ENCODE peak calls at places on chromosomes 12 and 14, in seven cellular contexts. O is H54; X is activated CD8-positive, alpha-beta memory T cell treated with anti-CD3 and anti-CD28 coated beads, Interleukin-2, amount 50 U/mL, for 4 hours; K is anterior cingulate cortex; F is activated effector memory CD4-positive, alpha-beta T cell treated with Interleukin-2 at 50 U/mL for 16 hours; C is stimulated activated CD4-positive, alpha-beta T cell treated with anti-CD3 and anti-CD28 coated beads, Interleukin-15, amount 100 ng/mL, for 1 hour; V is activated T-cell treated with anti-CD3 and anti-CD28 coated beads, Interleukin-2, amount 50 U/mL, for 1 hour. M is an unnamed sample.

GRCh38 chr12:2844786-2845185 is 10.0 kb upstream of the NRIP2 start:
- DNase-seq in F (no peak), X (no peak), C (no peak), K (no peak), V (no peak), O (no peak), M (no peak)

GRCh38 chr12:50200507-50201273 is 33.5 kb upstream of the CERS5 start:
- DNase-seq in K (no peak), F (no peak), C (no peak), V (no peak), O (no peak), X (no peak), M (no peak)

GRCh38 chr14:85308531-85309300 is 221.2 kb upstream of the FLRT2 start:
- DNase-seq in F (no peak), K (no peak), C (no peak), O (no peak), X (no peak), V (no peak), M (no peak)

GRCh38 chr14:42023452-42023851 is 416.8 kb downstream of the LRFN5 start:
- DNase-seq in C (no peak), K (no peak), V (no peak), O (no peak), F (no peak), X (no peak), M (no peak)

GRCh38 chr12:119071638-119072231 is 90.4 kb downstream of the SRRM4 start:
- DNase-seq in X (no peak), C (no peak), K (no peak), V (no peak), F (no peak), O (no peak), M (no peak)

GRCh38 chr14:31933716-31934115 is 143.4 kb upstream of the ARHGAP5 start:
- DNase-seq in K (no peak), F (no peak), C (no peak), V (no peak), O (no peak), X (no peak), M (no peak)

GRCh38 chr12:22802883-22803640 is 178.1 kb downstream of the ETNK1 start:
- DNase-seq in C (no peak), O (no peak), K (no peak), V (no peak), X (no peak), F (no peak), M (no peak)

GRCh38 chr12:31962076-31962475 is 2.9 kb downstream of the RESF1 start:
- DNase-seq in V (no peak), K (no peak), F (no peak), C (no peak), O (no peak), X (no peak), M (no peak)

GRCh38 chr14:49970474-49971147 is 77.7 kb downstream of the ARF6 start:
- DNase-seq in O (no peak), F (no peak), C (no peak), V (no peak), K (no peak), X (no peak), M (no peak)

GRCh38 chr12:34394211-34395055 is 372.1 kb downstream of the ALG10 start:
- DNase-seq in F (no peak), V (no peak), X (peak; percentile 3), O (no peak), K (no peak), C (no peak), M (peak; percentile 8)

GRCh38 chr14:50007123-50007903 is 109.1 kb downstream of the VCPKMT start:
- DNase-seq in X (no peak), F (no peak), K (no peak), C (no peak), V (no peak), O (no peak), M (no peak)

GRCh38 chr12:133057446-133057845 is 20.1 kb downstream of the ZNF84 start:
- DNase-seq in C (no peak), X (no peak), K (no peak), O (no peak), F (no peak), V (no peak), M (no peak)

GRCh38 chr14:99183716-99184115 is 88.3 kb downstream of the BCL11B start:
- DNase-seq in O (no peak), V (peak; percentile 24), X (peak; percentile 14), C (no peak), K (no peak), F (no peak), M (no peak)

M was measured in upper lobe of left lung.